ENCODE peak calls at places on chromosomes 12 and 14, in nine cellular contexts. H is GM06990, V is endothelial cell, M is nephron progenitor cell, D is islet precursor cell, O is HepG2, Z is lower lobe of right lung, J is choroid plexus epithelial cell, R is mesothelial cell of epicardium. I is an unnamed sample.
A peak's percentile ranks its signal among the peaks of the same experiment; 100 is the strongest.

GRCh38 chr12:116040412-116040811 is 237.1 kb downstream of the MED13L start:
- DNase-seq in H (no peak), V (no peak), M (no peak), D (no peak), O (no peak), Z (no peak), J (no peak), R (no peak), I (no peak)

GRCh38 chr14:68894802-68895201 is 84.3 kb downstream of the ACTN1 start:
- DNase-seq in H (no peak), V (no peak), M (no peak), D (no peak), O (no peak), Z (no peak), J (peak; percentile 64), R (no peak), I (no peak)

GRCh38 chr12:74964390-74964789 is 245.2 kb downstream of the KCNC2 start:
- DNase-seq in H (no peak), V (no peak), M (no peak), D (no peak), O (no peak), Z (no peak), J (no peak), R (no peak), I (no peak)

GRCh38 chr14:54652188-54652889 is 85.4 kb downstream of the SAMD4A start:
- DNase-seq in H (no peak), V (peak; percentile 53), M (peak; percentile 35), D (peak; percentile 96), O (peak; percentile 91), Z (peak; percentile 73), J (peak; percentile 100), R (peak; percentile 76), I (peak; percentile 90)

GRCh38 chr14:35167496-35167895 is 45.1 kb downstream of the PRORP start:
- DNase-seq in H (no peak), V (no peak), M (no peak), D (no peak), O (no peak), Z (no peak), J (no peak), R (no peak), I (no peak)

GRCh38 chr12:118611295-118611694 is 234.9 kb downstream of the SUDS3 start:
- DNase-seq in H (no peak), V (no peak), M (peak; percentile 30), D (peak; percentile 57), O (no peak), Z (no peak), J (no peak), R (no peak), I (no peak)

GRCh38 chr14:62064741-62065323 is 302.6 kb downstream of the SNAPC1 start:
- DNase-seq in H (no peak), V (no peak), M (no peak), D (no peak), O (no peak), Z (no peak), J (no peak), R (no peak), I (no peak)

GRCh38 chr12:106309671-106310313 is 7.3 kb downstream of the TCP11L2 start:
- DNase-seq in H (no peak), V (no peak), M (no peak), D (peak; percentile 81), O (no peak), Z (no peak), J (peak; percentile 81), R (no peak), I (no peak)

GRCh38 chr12:81081726-81082125 is 3.8 kb downstream of the ACSS3 start:
- DNase-seq in H (no peak), V (no peak), M (no peak), D (no peak), O (no peak), Z (no peak), J (no peak), R (no peak), I (no peak)

GRCh38 chr12:70648191-70648590 is 11.0 kb upstream of the PTPRB start:
- DNase-seq in H (no peak), V (no peak), M (no peak), D (no peak), O (no peak), Z (no peak), J (peak; percentile 28), R (no peak), I (no peak)

GRCh38 chr12:15757553-15758255 is 31.5 kb downstream of the EPS8 start:
- DNase-seq in H (no peak), V (no peak), M (no peak), D (peak; percentile 80), O (peak; percentile 15), Z (no peak), J (peak; percentile 91), R (no peak), I (peak; percentile 60)